ENCODE peak calls at places on chromosome 6, in seven cellular contexts. One of them, this sample, is unnamed.

GRCh38 chr6:106516629-106517028 is 112.7 kb downstream of the RTN4IP1 start:
- DNase-seq in 8988T: no peak
- DNase-seq in lower leg skin: no peak
- DNase-seq in H9: no peak
- DNase-seq in HT1080: no peak
- DNase-seq in SK-N-SH: no peak
- DNase-seq in OCI-M1: peak
- DNase-seq in this sample: no peak

GRCh38 chr6:141252828-141253608 is 879.7 kb upstream of the GJE1 start:
- DNase-seq in lower leg skin: no peak
- DNase-seq in H9: no peak
- DNase-seq in 8988T: no peak
- DNase-seq in HT1080: no peak
- DNase-seq in SK-N-SH: no peak
- DNase-seq in OCI-M1: peak
- DNase-seq in this sample: no peak

GRCh38 chr6:162151050-162151658 is 576.4 kb downstream of the PRKN start:
- DNase-seq in HT1080: peak
- DNase-seq in SK-N-SH: no peak
- DNase-seq in 8988T: no peak
- DNase-seq in OCI-M1: peak
- DNase-seq in lower leg skin: no peak
- DNase-seq in H9: no peak
- DNase-seq in this sample: no peak

GRCh38 chr6:159997498-159998101 is 28.7 kb downstream of the IGF2R start:
- DNase-seq in H9: no peak
- DNase-seq in lower leg skin: no peak
- DNase-seq in HT1080: no peak
- DNase-seq in SK-N-SH: no peak
- DNase-seq in 8988T: no peak
- DNase-seq in OCI-M1: no peak
- DNase-seq in this sample: no peak

GRCh38 chr6:92231220-92231701 is 1188.1 kb downstream of the EPHA7 start:
- DNase-seq in OCI-M1: no peak
- DNase-seq in H9: no peak
- DNase-seq in 8988T: no peak
- DNase-seq in SK-N-SH: no peak
- DNase-seq in lower leg skin: no peak
- DNase-seq in HT1080: no peak
- DNase-seq in this sample: no peak

GRCh38 chr6:169205176-169206160 is 48.2 kb downstream of the THBS2 start:
- DNase-seq in OCI-M1: no peak
- DNase-seq in 8988T: no peak
- DNase-seq in HT1080: no peak
- DNase-seq in SK-N-SH: no peak
- DNase-seq in lower leg skin: peak
- DNase-seq in H9: no peak
- DNase-seq in this sample: no peak

GRCh38 chr6:84408028-84408427 is 180.6 kb upstream of the CEP162 start:
- DNase-seq in OCI-M1: no peak
- DNase-seq in 8988T: no peak
- DNase-seq in HT1080: no peak
- DNase-seq in lower leg skin: no peak
- DNase-seq in H9: no peak
- DNase-seq in SK-N-SH: no peak
- DNase-seq in this sample: no peak

GRCh38 chr6:131982740-131983259 is 31.6 kb upstream of the CCN2 start:
- DNase-seq in OCI-M1: no peak
- DNase-seq in HT1080: peak
- DNase-seq in 8988T: no peak
- DNase-seq in lower leg skin: no peak
- DNase-seq in H9: no peak
- DNase-seq in SK-N-SH: no peak
- DNase-seq in this sample: no peak

GRCh38 chr6:152750694-152751093 is at the start of gene VIP:
- DNase-seq in OCI-M1: peak
- DNase-seq in lower leg skin: no peak
- DNase-seq in H9: peak
- DNase-seq in 8988T: no peak
- DNase-seq in HT1080: peak
- DNase-seq in SK-N-SH: no peak
- DNase-seq in this sample: peak

GRCh38 chr6:105108631-105109262 is 71.1 kb downstream of the POPDC3 start:
- DNase-seq in HT1080: no peak
- DNase-seq in lower leg skin: no peak
- DNase-seq in SK-N-SH: no peak
- DNase-seq in OCI-M1: no peak
- DNase-seq in H9: no peak
- DNase-seq in 8988T: no peak
- DNase-seq in this sample: no peak

GRCh38 chr6:143164565-143165105 is 103.9 kb downstream of the AIG1 start:
- DNase-seq in HT1080: no peak
- DNase-seq in lower leg skin: no peak
- DNase-seq in OCI-M1: peak
- DNase-seq in 8988T: no peak
- DNase-seq in SK-N-SH: no peak
- DNase-seq in H9: no peak
- DNase-seq in this sample: no peak

GRCh38 chr6:447381-448165 is 56.0 kb downstream of the IRF4 start:
- DNase-seq in HT1080: no peak
- DNase-seq in SK-N-SH: no peak
- DNase-seq in 8988T: no peak
- DNase-seq in lower leg skin: peak
- DNase-seq in OCI-M1: no peak
- DNase-seq in H9: peak
- DNase-seq in this sample: no peak

GRCh38 chr6:86856937-86857563 is 80.3 kb upstream of the HTR1E start:
- DNase-seq in 8988T: no peak
- DNase-seq in HT1080: no peak
- DNase-seq in lower leg skin: no peak
- DNase-seq in SK-N-SH: peak
- DNase-seq in OCI-M1: peak
- DNase-seq in H9: no peak
- DNase-seq in this sample: no peak

GRCh38 chr6:5078121-5078695 is 6.9 kb upstream of the PPP1R3G start:
- DNase-seq in SK-N-SH: peak
- DNase-seq in OCI-M1: peak
- DNase-seq in H9: no peak
- DNase-seq in lower leg skin: no peak
- DNase-seq in HT1080: peak
- DNase-seq in 8988T: no peak
- DNase-seq in this sample: no peak

GRCh38 chr6:10633216-10633615 is 61.2 kb downstream of the C6orf52 start:
- DNase-seq in 8988T: peak
- DNase-seq in HT1080: peak
- DNase-seq in OCI-M1: peak
- DNase-seq in lower leg skin: no peak
- DNase-seq in H9: no peak
- DNase-seq in SK-N-SH: no peak
- DNase-seq in this sample: no peak

This sample was measured in iPS DF 19.7.